ENCODE peak calls at places on chromosomes 1 and 21, in five cellular contexts. C, Z, H, G and D are unnamed samples. For H3K4me1, the result is how much of the 10 kb centered on the place peaks cover.

GRCh38 chr1:9611716-9612115 is 23.0 kb downstream of the TMEM201 start:
- DNase-seq in G (no peak), H (no peak), Z (no peak), C (no peak), D (no peak)

GRCh38 chr1:6373961-6374720 is 19.4 kb downstream of the ACOT7 start:
- DNase-seq in H (no peak), Z (no peak), C (peak), G (no peak), D (no peak)

GRCh38 chr1:29655145-29655544 is 418.8 kb downstream of the PTPRU start:
- DNase-seq in G (no peak), Z (no peak), H (peak), C (no peak), D (no peak)

GRCh38 chr1:53543130-53543770 is 84.1 kb downstream of the DMRTB1 start:
- DNase-seq in G (no peak), H (no peak), Z (no peak), C (peak), D (no peak)

GRCh38 chr1:24830680-24831272 is 85.5 kb downstream of the CLIC4 start:
- DNase-seq in Z (no peak), H (no peak), C (no peak), G (peak), D (peak)

GRCh38 chr1:113904292-113904673 is 316 bp downstream of the AP4B1 start:
- DNase-seq in Z (no peak), H (peak), G (no peak), C (no peak), D (no peak)

GRCh38 chr21:40717008-40717407 is 129.9 kb downstream of the DSCAM start:
- DNase-seq in G (no peak), C (no peak), H (no peak), Z (no peak), D (no peak)

GRCh38 chr1:17265162-17265561 is 16.3 kb downstream of the PADI3 start:
- DNase-seq in Z (no peak), H (peak), C (no peak), G (no peak), D (no peak)

GRCh38 chr1:118429856-118430255 is 244.8 kb upstream of the SPAG17 start:
- DNase-seq in H (no peak), Z (no peak), C (no peak), G (no peak), D (no peak)

GRCh38 chr1:170214980-170215910 is 69.5 kb downstream of the NTMT2 start:
- DNase-seq in C (peak), G (no peak), H (no peak), Z (peak), D (no peak)

GRCh38 chr1:236137285-236137852 is 5.0 kb upstream of the GPR137B start:
- DNase-seq in C (no peak), Z (no peak), H (no peak), G (no peak), D (no peak)

GRCh38 chr1:44423706-44424546 is 18.9 kb downstream of the RNF220 start:
- DNase-seq in C (no peak), G (no peak), Z (peak), H (no peak), D (no peak)

GRCh38 chr1:3999941-4000735 is 100.1 kb upstream of the C1orf174 start:
- DNase-seq in H (no peak), C (no peak), G (no peak), Z (no peak), D (no peak)

GRCh38 chr1:3053986-3054385 is 15.0 kb upstream of the PRDM16 start:
- DNase-seq in C (peak), H (peak), G (no peak), Z (no peak), D (no peak)

GRCh38 chr1:168974611-168975010 is 131.9 kb upstream of the ATP1B1 start:
- DNase-seq in G (no peak), H (no peak), Z (no peak), C (no peak), D (no peak)

GRCh38 chr1:11682799-11683198 is 1.9 kb upstream of the MAD2L2 start:
- DNase-seq in Z (no peak), C (peak), G (no peak), H (peak), D (no peak)

GRCh38 chr1:147245586-147246021 is 3.1 kb downstream of the CHD1L start:
- DNase-seq in C (no peak), G (no peak), H (no peak), Z (no peak), D (no peak)

GRCh38 chr1:93813076-93813475 is 65.9 kb downstream of the DNTTIP2 start:
- DNase-seq in H (no peak), C (no peak), G (no peak), Z (no peak), D (no peak)

GRCh38 chr21:26845066-26845749 is at the start of gene ADAMTS1:
- DNase-seq in C (peak), G (no peak), Z (peak), H (peak), D (no peak)

GRCh38 chr1:59703226-59703917 is 111.4 kb upstream of the HOOK1 start:
- DNase-seq in C (no peak), Z (no peak), G (no peak), H (no peak), D (no peak)

GRCh38 chr1:32337855-32338636 is 2.0 kb upstream of the MARCKSL1 start:
- DNase-seq in H (no peak), C (peak), Z (no peak), G (no peak), D (no peak)

GRCh38 chr1:245748246-245748645 is 593.5 kb downstream of the KIF26B start:
- DNase-seq in G (no peak), Z (no peak), C (no peak), H (no peak), D (no peak)

GRCh38 chr1:51433972-51434510 is 85.0 kb downstream of the EPS15 start:
- DNase-seq in Z (no peak), C (no peak), H (no peak), G (no peak), D (no peak)

GRCh38 chr1:159936284-159936904 is 9.0 kb downstream of the IGSF9 start:
- DNase-seq in G (peak), C (peak), Z (peak), H (peak), D (peak)

GRCh38 chr1:94316836-94317789 is 79.7 kb upstream of the ARHGAP29 start:
- DNase-seq in G (no peak), H (no peak), Z (no peak), C (no peak), D (no peak)

GRCh38 chr1:246947255-246947654 is 15.5 kb upstream of the AHCTF1 start:
- DNase-seq in G (no peak), C (peak), Z (no peak), H (no peak), D (no peak)

DNA sequence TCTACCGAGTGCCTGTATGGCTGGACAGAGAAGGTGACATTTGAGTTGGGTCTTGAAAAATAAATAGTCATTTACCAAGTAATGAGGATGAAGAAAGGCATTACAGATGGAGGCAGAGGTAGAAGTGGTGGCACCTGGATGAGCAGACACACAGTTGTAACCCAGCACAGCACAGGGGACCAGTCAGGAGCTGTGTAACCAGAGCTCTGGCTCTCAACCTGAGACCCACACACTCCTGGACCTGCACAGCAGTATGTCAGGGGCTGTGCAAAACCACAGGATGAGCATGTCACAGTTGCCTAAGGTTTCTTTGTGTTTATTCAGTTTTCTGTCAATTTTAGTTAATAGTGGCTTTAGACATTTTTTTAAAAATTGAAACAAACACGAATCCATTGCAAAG is 11.3 kb upstream of the MCOLN3 start:
- DNase-seq in C (no peak), G (no peak), H (no peak), Z (no peak), D (no peak)
- H3K4me3 ChIP-seq in C (no peak), G (no peak), H (no peak), Z (no peak), D (no peak)

GRCh38 chr21:36749935-36750578 is 51.1 kb downstream of the SIM2 start:
- DNase-seq in G (no peak), Z (no peak), H (peak), C (no peak), D (no peak)

GRCh38 chr21:36747815-36748381 is 49.0 kb downstream of the SIM2 start:
- DNase-seq in C (peak), Z (no peak), G (no peak), H (peak), D (no peak)

GRCh38 chr21:36751383-36751782 is 52.5 kb downstream of the SIM2 start:
- DNase-seq in H (peak), Z (no peak), G (no peak), C (no peak), D (no peak)

GRCh38 chr21:36753556-36753955 is 54.6 kb downstream of the SIM2 start:
- DNase-seq in Z (no peak), C (no peak), G (no peak), H (no peak), D (no peak)

GRCh38 chr21:36750579-36750959 is 51.7 kb downstream of the SIM2 start:
- DNase-seq in C (no peak), H (no peak), G (no peak), Z (no peak), D (no peak)
- H3K4me1 ChIP-seq in C (under half), H (under half), G (under half), Z (under half), D (under half)

GRCh38 chr1:234748713-234749112 is 138.7 kb upstream of the IRF2BP2 start:
- DNase-seq in H (no peak), Z (no peak), C (no peak), G (no peak), D (no peak)

GRCh38 chr1:234748066-234748465 is 138.1 kb upstream of the IRF2BP2 start:
- DNase-seq in C (no peak), Z (no peak), G (no peak), H (no peak), D (no peak)

GRCh38 chr1:234745844-234746797 is 136.1 kb upstream of the IRF2BP2 start:
- DNase-seq in Z (no peak), C (no peak), H (peak), G (no peak), D (no peak)

GRCh38 chr1:234746798-234747196 is 136.8 kb upstream of the IRF2BP2 start:
- DNase-seq in H (no peak), G (no peak), Z (peak), C (peak), D (no peak)

DNA sequence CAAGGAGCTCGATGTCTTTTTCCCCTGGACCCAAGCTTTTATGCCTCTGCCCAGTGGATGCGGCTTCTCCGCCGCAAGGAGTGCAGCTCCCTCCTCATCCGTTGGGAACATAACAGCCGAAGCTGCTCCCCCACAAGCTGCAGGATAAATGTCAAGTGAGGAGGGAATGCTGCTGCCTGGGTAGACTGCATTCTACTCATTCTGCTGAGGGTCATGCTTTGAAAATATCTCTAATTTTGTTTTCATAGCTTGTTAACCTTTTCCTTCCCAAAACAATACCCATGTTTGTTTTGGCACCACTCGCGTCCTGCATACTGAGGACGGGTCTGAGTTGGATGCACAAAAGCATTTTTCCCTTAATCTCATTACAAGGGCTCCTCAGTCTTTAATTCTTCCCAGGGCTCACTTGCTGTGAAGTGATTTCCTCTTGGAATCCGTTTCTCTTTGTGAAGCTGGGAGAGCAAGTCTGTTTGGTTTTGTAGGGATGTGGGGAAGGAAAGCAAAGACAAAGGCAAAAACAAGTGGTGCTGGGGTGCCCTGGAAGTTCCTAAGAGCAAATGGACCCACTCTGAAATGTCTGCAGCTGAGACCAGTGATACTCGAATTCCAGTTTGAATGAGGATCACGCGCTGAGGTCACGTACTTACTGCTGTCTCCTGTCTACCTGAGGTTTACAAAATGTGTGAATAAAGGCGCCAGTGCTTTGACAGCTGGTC is 134.0 kb upstream of the IRF2BP2 start:
- DNase-seq in G (no peak), C (peak), H (peak), Z (no peak), D (no peak)
- H3K27ac ChIP-seq in G (peak), C (peak), H (peak), Z (peak), D (no peak)

GRCh38 chr1:62673629-62674028 is 14.6 kb downstream of the DOCK7 start:
- DNase-seq in Z (no peak), C (no peak), G (no peak), H (no peak), D (no peak)

GRCh38 chr1:62682531-62682930 is 5.7 kb downstream of the DOCK7 start:
- DNase-seq in H (no peak), G (no peak), Z (no peak), C (no peak), D (no peak)

GRCh38 chr1:62672029-62672428 is 16.2 kb downstream of the DOCK7 start:
- DNase-seq in G (no peak), C (no peak), H (no peak), Z (no peak), D (no peak)

DNA sequence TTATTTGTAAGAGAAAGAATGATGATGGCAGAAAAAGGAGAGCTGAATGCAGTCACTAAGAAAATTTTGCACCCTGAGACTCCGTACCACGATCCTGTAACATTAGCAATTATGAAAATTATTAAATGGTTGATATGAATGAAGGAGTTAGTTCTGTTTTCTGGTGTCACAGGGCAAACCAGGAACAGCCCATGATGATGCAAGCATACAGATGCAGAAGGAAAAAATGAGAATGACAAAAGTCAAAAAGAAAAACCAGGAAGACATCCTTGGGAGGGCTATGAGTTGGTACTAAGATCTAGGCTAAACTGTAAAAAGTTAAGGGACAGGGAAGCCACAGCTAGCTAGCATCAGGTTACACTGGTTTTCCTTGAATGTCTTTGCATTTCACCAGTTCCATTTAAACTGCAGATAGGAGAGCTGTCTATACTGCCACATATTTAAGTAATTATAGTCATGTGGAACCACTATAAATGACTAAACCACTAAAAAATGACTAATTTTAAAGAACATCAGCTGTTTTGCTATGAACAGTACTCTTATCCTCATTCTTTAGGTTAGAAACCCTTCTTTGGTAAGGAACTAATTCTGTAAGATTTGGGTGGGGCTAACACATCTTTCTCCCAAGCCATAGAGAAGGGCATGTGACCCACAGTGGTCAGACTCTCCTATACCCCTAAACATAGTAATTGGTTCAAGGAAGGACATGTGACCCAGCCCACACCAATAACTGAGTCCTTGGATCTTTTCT is 11.4 kb downstream of the DOCK7 start:
- DNase-seq in G (no peak), C (no peak), Z (no peak), H (no peak), D (no peak)
- H3K4me3 ChIP-seq in G (no peak), C (no peak), Z (no peak), H (no peak), D (no peak)

DNA sequence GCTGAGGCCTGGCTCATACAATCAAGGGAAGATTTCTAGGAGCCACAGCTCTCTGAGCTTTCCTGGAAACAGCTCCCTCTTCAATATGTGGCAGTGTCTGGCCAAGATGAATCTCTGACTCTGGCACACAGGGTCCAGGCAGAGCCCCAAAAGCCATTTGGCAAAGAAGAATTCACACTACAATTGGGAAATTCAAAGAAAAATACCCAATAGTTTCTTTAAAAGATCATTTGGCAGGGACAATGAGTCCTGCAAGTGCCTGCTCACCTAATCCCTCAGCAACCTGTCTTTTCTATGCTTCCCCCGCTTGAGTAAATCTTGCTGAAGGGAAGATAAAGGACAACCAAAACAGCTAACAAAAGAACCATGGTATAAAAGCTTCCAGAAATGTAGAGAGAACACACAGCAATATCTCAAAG is 124.6 kb downstream of the TGFBR3 start:
- DNase-seq in H (no peak), G (no peak), Z (peak), C (no peak), D (no peak)
- H3K4me1 ChIP-seq in H (under half), G (under half), Z (under half), C (under half), D (under half)

GRCh38 chr1:15153184-15153841 is at the start of gene TMEM51:
- DNase-seq in Z (peak), H (peak), C (peak), G (peak), D (no peak)

GRCh38 chr1:15155191-15155590 is 1.6 kb downstream of the TMEM51 start:
- DNase-seq in C (no peak), G (no peak), Z (no peak), H (no peak), D (no peak)

GRCh38 chr1:15154480-15155036 is 1.0 kb downstream of the TMEM51 start:
- DNase-seq in H (peak), Z (peak), C (peak), G (no peak), D (no peak)

GRCh38 chr1:15152318-15153183 is 996 bp upstream of the TMEM51 start:
- DNase-seq in Z (peak), C (peak), G (peak), H (peak), D (no peak)

GRCh38 chr1:15153842-15154479 is 414 bp downstream of the TMEM51 start:
- DNase-seq in C (peak), G (peak), H (peak), Z (no peak), D (no peak)
- H3K27ac ChIP-seq in C (peak), G (peak), H (no peak), Z (peak), D (no peak)

GRCh38 chr1:13588946-13589345 is 5.3 kb downstream of the PDPN start:
- DNase-seq in C (no peak), Z (no peak), H (no peak), G (no peak), D (no peak)
- H3K4me3 ChIP-seq in C (no peak), Z (no peak), H (no peak), G (no peak), D (no peak)

GRCh38 chr21:43600642-43601397 is 58.5 kb downstream of the HSF2BP start:
- DNase-seq in G (no peak), Z (no peak), C (no peak), H (no peak), D (no peak)
- H3K4me1 ChIP-seq in G (half or more), Z (under half), C (under half), H (under half), D (under half)